ENCODE peak calls at places on chromosomes 6 and 20, in four cellular contexts. E, O, J and A are unnamed samples.

GRCh38 chr20:37542281-37542680 is 14.6 kb upstream of the BLCAP start:
- DNase-seq in E (no peak), O (no peak), J (no peak), A (no peak)

GRCh38 chr6:159679091-159680077 is 13.7 kb downstream of the SOD2 start:
- DNase-seq in E (peak), O (no peak), J (no peak), A (no peak)

GRCh38 chr20:37346232-37346525 is 239 bp downstream of the SRC start:
- DNase-seq in E (peak), O (no peak), J (no peak), A (peak)

GRCh38 chr20:50248104-50248631 is 57.5 kb downstream of the CEBPB start:
- DNase-seq in E (peak), O (no peak), J (no peak), A (peak)

GRCh38 chr6:3001773-3002293 is 2.1 kb downstream of the NQO2 start:
- DNase-seq in E (peak), O (no peak), J (peak), A (peak)

GRCh38 chr6:134921980-134922313 is 28.0 kb downstream of the ALDH8A1 start:
- DNase-seq in E (no peak), O (no peak), J (no peak), A (no peak)

GRCh38 chr20:23235173-23236027 is 115.2 kb upstream of the NXT1 start:
- DNase-seq in E (peak), O (peak), J (peak), A (peak)

GRCh38 chr6:14092861-14093789 is 24.4 kb upstream of the CD83 start:
- DNase-seq in E (no peak), O (no peak), J (no peak), A (no peak)

GRCh38 chr20:44089987-44090674 is 96.9 kb downstream of the JPH2 start:
- DNase-seq in E (peak), O (no peak), J (peak), A (no peak)

GRCh38 chr6:161139304-161139765 is 134.5 kb downstream of the AGPAT4 start:
- DNase-seq in E (no peak), O (no peak), J (no peak), A (no peak)

GRCh38 chr6:46130665-46131064 is 876 bp downstream of the ENPP4 start:
- DNase-seq in E (peak), O (no peak), J (peak), A (no peak)

GRCh38 chr6:144585217-144585814 is 300.2 kb downstream of the UTRN start:
- DNase-seq in E (peak), O (peak), J (peak), A (no peak)

GRCh38 chr6:64930664-64931063 is 776.4 kb downstream of the EYS start:
- DNase-seq in E (no peak), O (no peak), J (no peak), A (no peak)

GRCh38 chr6:139262519-139263300 is 29.1 kb downstream of the TXLNB start:
- DNase-seq in E (peak), O (no peak), J (peak), A (no peak)

GRCh38 chr6:3228791-3229565 is 1.5 kb upstream of the TUBB2B start:
- DNase-seq in E (no peak), O (peak), J (no peak), A (no peak)

GRCh38 chr6:11865926-11866325 is 87.3 kb upstream of the ADTRP start:
- DNase-seq in E (peak), O (no peak), J (no peak), A (no peak)

GRCh38 chr6:85126448-85127178 is 323.3 kb upstream of the NT5E start:
- DNase-seq in E (peak), O (peak), J (peak), A (no peak)

GRCh38 chr20:35049776-35050352 is 42.7 kb downstream of the TRPC4AP start:
- DNase-seq in E (no peak), O (peak), J (no peak), A (peak)

GRCh38 chr6:149220882-149221773 is 96.4 kb upstream of the TAB2 start:
- DNase-seq in E (no peak), O (no peak), J (no peak), A (no peak)

GRCh38 chr20:61934716-61935530 is 130.8 kb downstream of the TAF4 start:
- DNase-seq in E (peak), O (no peak), J (no peak), A (peak)

GRCh38 chr6:13689511-13690256 is 22.0 kb downstream of the RANBP9 start:
- DNase-seq in E (peak), O (no peak), J (no peak), A (peak)

GRCh38 chr20:60003776-60004175 is 45.6 kb downstream of the CDH26 start:
- DNase-seq in E (no peak), O (no peak), J (no peak), A (no peak)

GRCh38 chr20:58692579-58693225 is at the start of gene NPEPL1:
- DNase-seq in E (peak), O (peak), J (peak), A (peak)

GRCh38 chr6:125188037-125188436 is 34.5 kb downstream of the TPD52L1 start:
- DNase-seq in E (peak), O (no peak), J (no peak), A (no peak)

GRCh38 chr6:63663147-63663877 is 27.7 kb downstream of the PHF3 start:
- DNase-seq in E (peak), O (no peak), J (no peak), A (peak)

GRCh38 chr6:152863618-152864326 is 113.2 kb downstream of the VIP start:
- DNase-seq in E (peak), O (peak), J (peak), A (peak)

GRCh38 chr20:16518068-16518783 is 55.0 kb downstream of the KIF16B start:
- DNase-seq in E (peak), O (peak), J (peak), A (peak)

GRCh38 chr6:41085182-41085581 is 12.4 kb downstream of the NFYA start:
- DNase-seq in E (no peak), O (no peak), J (no peak), A (no peak)

GRCh38 chr20:16267526-16267925 is 305.7 kb downstream of the KIF16B start:
- DNase-seq in E (no peak), O (no peak), J (no peak), A (no peak)

GRCh38 chr20:3678198-3678597 is 3.6 kb downstream of the ADAM33 start:
- DNase-seq in E (no peak), O (no peak), J (no peak), A (no peak)

GRCh38 chr6:169172946-169173345 is 80.7 kb downstream of the THBS2 start:
- DNase-seq in E (peak), O (no peak), J (no peak), A (peak)

GRCh38 chr6:22717906-22718305 is 148.5 kb downstream of the HDGFL1 start:
- DNase-seq in E (no peak), O (no peak), J (no peak), A (no peak)

GRCh38 chr6:160221423-160221822 is 37.2 kb downstream of the SLC22A2 start:
- DNase-seq in E (no peak), O (no peak), J (peak), A (no peak)

GRCh38 chr20:62192635-62193034 is 9.8 kb downstream of the MTG2 start:
- DNase-seq in E (no peak), O (no peak), J (no peak), A (no peak)

GRCh38 chr6:166902211-166902755 is 54.1 kb downstream of the RNASET2 start:
- DNase-seq in E (no peak), O (no peak), J (no peak), A (no peak)

GRCh38 chr6:88220493-88220892 is 54.3 kb upstream of the CNR1 start:
- DNase-seq in E (peak), O (no peak), J (peak), A (no peak)

GRCh38 chr6:11140061-11140460 is 28.5 kb upstream of the ERVFRD-1 start:
- DNase-seq in E (peak), O (no peak), J (no peak), A (no peak)

GRCh38 chr20:45211569-45212474 is 5.0 kb downstream of the SEMG1 start:
- DNase-seq in E (no peak), O (no peak), J (no peak), A (no peak)

GRCh38 chr20:1375515-1375914 is 17.3 kb downstream of the FKBP1A start:
- DNase-seq in E (peak), O (no peak), J (no peak), A (no peak)

GRCh38 chr6:44701038-44701636 is 313.6 kb downstream of the CDC5L start:
- DNase-seq in E (no peak), O (no peak), J (no peak), A (no peak)
- H3K4me2 ChIP-seq in E (peak), O (no peak), J (no peak), A (no peak)

GRCh38 chr6:95587989-95588388 is 10.7 kb downstream of the MANEA start:
- DNase-seq in E (no peak), O (no peak), J (no peak), A (no peak)
- H3K4me2 ChIP-seq in E (no peak), O (no peak), J (no peak), A (no peak)

GRCh38 chr6:42450314-42451145 is 1.2 kb downstream of the TRERF1 start:
- DNase-seq in E (peak), O (no peak), J (peak), A (peak)
- H3K4me2 ChIP-seq in E (peak), O (peak), J (peak), A (peak)

GRCh38 chr20:32057785-32058184 is 5.7 kb downstream of the HCK start:
- DNase-seq in E (no peak), O (no peak), J (no peak), A (no peak)
- H3K4me2 ChIP-seq in E (no peak), O (no peak), J (no peak), A (no peak)